ENCODE peak calls at places on chromosomes 16 and 17, in five cellular contexts. P, X, O, C and B are unnamed samples. For H3K9me3 and H3K4me1, the result is how much of the 10 kb centered on the place peaks cover.

GRCh38 chr17:19448341-19449268 is 37.6 kb downstream of the RNF112 start:
- DNase-seq in C (no peak), P (no peak), O (peak), X (peak), B (peak)

GRCh38 chr17:40910441-40910841 is 25.4 kb upstream of the KRT20 start:
- DNase-seq in C (no peak), O (no peak), X (no peak), P (no peak), B (no peak)

GRCh38 chr17:263773-264172 is 82.3 kb upstream of the DOC2B start:
- DNase-seq in P (no peak), X (no peak), O (no peak), C (no peak), B (no peak)

GRCh38 chr16:84948855-84949610 is 62.3 kb downstream of the ZDHHC7 start:
- DNase-seq in P (no peak), O (no peak), C (no peak), X (no peak), B (no peak)

GRCh38 chr17:12395733-12396354 is 269.8 kb upstream of the MYOCD start:
- DNase-seq in X (no peak), C (no peak), P (peak), O (peak), B (peak)

GRCh38 chr17:77607606-77608005 is 350.9 kb upstream of the TNRC6C start:
- DNase-seq in C (no peak), P (no peak), O (no peak), X (no peak), B (no peak)

GRCh38 chr16:87891763-87892162 is 22.5 kb upstream of the SLC7A5 start:
- DNase-seq in P (no peak), C (no peak), X (no peak), O (no peak), B (no peak)

GRCh38 chr16:8639694-8640093 is 18.2 kb downstream of the METTL22 start:
- DNase-seq in C (no peak), P (no peak), O (no peak), X (no peak), B (no peak)

GRCh38 chr16:81567987-81568748 is 123.6 kb downstream of the CMIP start:
- DNase-seq in O (peak), P (peak), X (no peak), C (no peak), B (no peak)

GRCh38 chr16:25018972-25019617 is 3.9 kb upstream of the ARHGAP17 start:
- DNase-seq in X (no peak), P (no peak), C (no peak), O (no peak), B (no peak)

GRCh38 chr17:76738468-76738850 is 540 bp downstream of the MFSD11 start:
- DNase-seq in O (no peak), P (no peak), C (no peak), X (no peak), B (no peak)

GRCh38 chr16:10770907-10771306 is 27.3 kb downstream of the NUBP1 start:
- DNase-seq in P (no peak), O (no peak), C (no peak), X (no peak), B (no peak)

GRCh38 chr17:4565209-4566141 is 5.1 kb upstream of the GGT6 start:
- DNase-seq in C (peak), X (peak), O (peak), P (peak), B (peak)

GRCh38 chr17:64412944-64413381 is 22.3 kb upstream of the PECAM1 start:
- DNase-seq in C (no peak), P (no peak), X (no peak), O (no peak), B (no peak)

GRCh38 chr16:85891033-85891775 is 7.8 kb upstream of the IRF8 start:
- DNase-seq in O (peak), X (no peak), P (peak), C (no peak), B (no peak)

GRCh38 chr16:35450648-35451047 is 1991.2 kb downstream of the TP53TG3F start:
- DNase-seq in P (no peak), C (no peak), O (no peak), X (no peak), B (no peak)

GRCh38 chr16:35447010-35447558 is 1987.7 kb downstream of the TP53TG3F start:
- DNase-seq in C (no peak), O (no peak), P (no peak), X (no peak), B (no peak)

GRCh38 chr16:35449663-35450062 is 1990.3 kb downstream of the TP53TG3F start:
- DNase-seq in C (no peak), X (no peak), O (no peak), P (no peak), B (no peak)

DNA sequence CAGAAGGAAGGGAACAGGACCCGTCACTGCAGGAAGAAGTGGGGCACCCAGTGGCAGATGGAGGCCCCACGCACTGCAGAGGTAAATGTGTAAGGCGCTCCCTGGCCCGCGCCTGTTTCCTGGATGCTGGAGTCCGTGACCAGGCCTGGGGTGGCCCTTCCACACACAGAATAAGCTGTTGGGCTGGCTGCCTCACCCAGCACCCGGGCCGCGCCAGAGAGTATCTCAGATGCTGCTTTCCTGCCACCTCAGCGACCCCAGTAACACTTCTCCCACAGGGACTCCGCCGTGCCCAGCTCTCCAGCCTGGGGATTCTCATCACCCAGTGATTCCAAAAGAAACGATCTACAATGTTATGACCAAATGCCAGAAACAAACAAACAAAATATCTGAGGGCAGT is 1993.1 kb downstream of the TP53TG3F start:
- DNase-seq in C (no peak), O (no peak), P (no peak), X (no peak), B (no peak)
- H3K9me3 ChIP-seq in C (under half), O (half or more), P (half or more), X (under half), B (under half)

DNA sequence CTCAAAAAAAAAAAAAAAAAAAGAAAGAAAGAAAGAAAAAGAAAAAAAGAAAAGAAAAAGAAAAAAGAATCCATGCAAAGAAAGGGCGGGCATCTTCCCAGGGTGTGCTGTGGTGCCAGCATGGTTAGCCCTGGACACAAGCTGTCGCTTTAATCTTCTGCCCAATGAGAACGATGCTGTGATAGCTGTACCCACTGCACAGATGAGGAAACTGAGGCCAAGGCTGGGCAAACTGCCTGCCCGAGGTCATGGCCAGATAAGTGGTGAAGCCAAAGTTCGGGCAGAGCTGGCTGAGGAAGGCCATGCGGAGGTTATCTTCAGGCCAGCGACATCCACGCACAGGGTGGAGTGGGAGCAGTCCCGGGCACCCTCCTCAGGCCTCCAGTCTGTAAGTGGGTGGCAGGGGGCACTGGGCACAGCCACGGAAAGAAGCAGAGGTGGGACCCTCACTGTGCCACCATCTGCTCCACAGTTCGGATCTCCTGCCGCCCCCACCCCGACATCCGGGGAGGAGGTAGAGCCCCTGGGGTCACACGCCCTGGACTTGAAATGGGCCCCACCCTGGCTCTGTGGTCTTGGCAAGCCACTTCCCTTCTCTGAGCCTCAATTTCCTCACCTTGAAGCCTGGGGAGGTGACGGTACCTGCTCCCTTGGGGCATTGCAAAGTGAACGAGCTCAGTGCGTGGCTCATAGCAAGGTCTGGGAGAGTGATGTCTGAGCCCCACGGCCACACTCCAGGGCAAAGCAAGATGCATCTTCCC is 6.5 kb downstream of the FBXL16 start:
- DNase-seq in P (no peak), X (no peak), O (no peak), C (no peak), B (no peak)
- H3K4me1 ChIP-seq in P (under half), X (under half), O (under half), C (under half), B (under half)

GRCh38 chr17:69457603-69458002 is 43.1 kb downstream of the MAP2K6 start:
- DNase-seq in X (no peak), P (no peak), O (no peak), C (no peak), B (no peak)

GRCh38 chr17:69466451-69466850 is 52.0 kb downstream of the MAP2K6 start:
- DNase-seq in O (no peak), P (no peak), X (no peak), C (no peak), B (no peak)

GRCh38 chr17:69462882-69463281 is 48.4 kb downstream of the MAP2K6 start:
- DNase-seq in P (no peak), O (no peak), X (no peak), C (no peak), B (no peak)

GRCh38 chr17:69460963-69461922 is 46.7 kb downstream of the MAP2K6 start:
- DNase-seq in C (no peak), X (no peak), P (no peak), O (no peak), B (no peak)

DNA sequence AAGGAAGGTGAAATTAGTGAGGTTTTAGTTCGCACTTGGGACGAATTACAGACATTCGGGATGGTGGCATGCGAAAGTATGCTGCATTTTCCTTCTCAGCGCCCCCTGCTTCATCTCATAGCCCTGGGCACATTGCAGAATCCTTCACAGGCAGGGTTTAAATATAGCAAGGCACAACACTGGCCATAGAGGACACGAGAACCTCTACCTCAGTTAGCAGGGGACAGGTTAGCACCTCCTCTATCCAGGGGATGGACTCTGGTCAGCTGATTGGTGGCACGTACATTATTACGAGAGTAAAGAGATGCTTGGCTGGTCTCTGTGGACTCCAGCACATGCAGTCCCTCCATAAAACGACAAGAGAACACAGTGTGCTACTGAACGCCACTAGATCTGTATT is 47.5 kb downstream of the MAP2K6 start:
- DNase-seq in P (no peak), C (no peak), O (no peak), X (no peak), B (no peak)
- TF ChIP-seq CTCF in P (no peak), C (no peak), O (no peak), X (no peak), B (no peak)

GRCh38 chr17:22496450-22496849 is 804.1 kb downstream of the KCNJ18 start:
- DNase-seq in X (no peak), P (no peak), C (no peak), O (no peak), B (no peak)
- H3K9me3 ChIP-seq in X (under half), P (under half), C (under half), O (under half), B (under half)

GRCh38 chr17:17093764-17094163 is 51.5 kb downstream of the MPRIP start:
- DNase-seq in X (no peak), O (no peak), P (no peak), C (no peak), B (no peak)
- H3K4me1 ChIP-seq in X (under half), O (half or more), P (half or more), C (under half), B (under half)

DNA sequence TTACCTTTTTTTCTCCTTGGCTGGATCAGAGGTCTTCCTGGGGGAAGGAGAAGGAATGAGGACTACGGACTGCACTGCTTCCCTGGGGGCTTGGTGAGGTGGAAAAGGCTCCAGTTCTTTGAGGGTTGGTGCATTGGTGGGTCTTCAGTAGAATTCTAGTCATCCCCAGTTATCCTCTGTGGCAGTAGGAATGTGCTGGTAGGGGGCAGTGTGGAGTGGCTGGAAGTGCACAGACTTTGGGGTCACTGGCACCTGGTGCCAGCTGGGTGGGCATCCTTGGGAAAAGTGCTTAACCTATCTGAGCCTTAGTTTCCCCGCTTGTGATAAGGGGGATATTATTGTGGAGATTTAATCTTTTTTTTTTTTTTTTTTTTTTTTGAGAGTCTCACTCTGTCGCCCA is 6.3 kb downstream of the TAC4 start:
- DNase-seq in O (no peak), C (no peak), X (no peak), P (no peak), B (no peak)
- TF ChIP-seq CTCF in O (peak), C (no peak), X (no peak), P (no peak), B (peak)